ENCODE peak calls at places on chromosomes 6 and 20, in five cellular contexts. P, J, Y, F and U are unnamed samples.

GRCh38 chr6:73515204-73516101 is 5.4 kb downstream of the EEF1A1 start:
- DNase-seq in F (peak; percentile 79), P (peak; percentile 73), J (no peak), Y (no peak), U (peak; percentile 23)

GRCh38 chr6:158863646-158864045 is 44.5 kb upstream of the EZR start:
- DNase-seq in F (no peak), Y (no peak), P (no peak), J (no peak), U (no peak)

GRCh38 chr6:43355862-43356590 is 13.4 kb downstream of the ZNF318 start:
- DNase-seq in Y (no peak), J (no peak), F (no peak), P (peak; percentile 64), U (peak; percentile 22)

GRCh38 chr6:108497883-108498282 is 62.8 kb upstream of the FOXO3 start:
- DNase-seq in J (no peak), F (peak; percentile 43), P (peak; percentile 45), Y (no peak), U (peak; percentile 58)

GRCh38 chr6:10266061-10266460 is 148.8 kb downstream of the TFAP2A start:
- DNase-seq in P (no peak), J (no peak), F (no peak), Y (no peak), U (no peak)

GRCh38 chr6:156687875-156688549 is 89.2 kb upstream of the ARID1B start:
- DNase-seq in Y (no peak), J (no peak), P (no peak), F (peak; percentile 83), U (peak; percentile 18)

GRCh38 chr6:170510631-170511030 is 42.5 kb downstream of the PSMB1 start:
- DNase-seq in F (peak; percentile 33), P (no peak), J (no peak), Y (no peak), U (no peak)

GRCh38 chr6:168373389-168373788 is 53.8 kb upstream of the DACT2 start:
- DNase-seq in P (no peak), F (no peak), Y (no peak), J (no peak), U (no peak)

GRCh38 chr20:44069203-44069931 is 117.6 kb downstream of the JPH2 start:
- DNase-seq in Y (no peak), J (peak; percentile 57), P (no peak), F (no peak), U (no peak)

GRCh38 chr6:104682722-104683643 is 176.7 kb downstream of the HACE1 start:
- DNase-seq in J (no peak), F (peak; percentile 89), P (peak; percentile 40), Y (peak; percentile 51), U (peak; percentile 82)

GRCh38 chr6:28898710-28898965 is 25.1 kb downstream of the TRIM27 start:
- DNase-seq in Y (no peak), F (no peak), P (no peak), J (no peak), U (no peak)
- TF ChIP-seq ATF2 in Y (no peak), F (no peak), P (no peak), J (no peak), U (no peak)

GRCh38 chr6:41599836-41600445 is 38.3 kb upstream of the MDFI start:
- DNase-seq in P (no peak), J (no peak), Y (no peak), F (no peak), U (no peak)
- TF ChIP-seq ATF2 in P (no peak), J (no peak), Y (no peak), F (no peak), U (no peak)

GRCh38 chr6:135289816-135290215 is 108.7 kb downstream of the MYB start:
- DNase-seq in F (no peak), J (no peak), Y (no peak), P (no peak), U (no peak)
- TF ChIP-seq ATF2 in F (no peak), J (no peak), Y (no peak), P (no peak), U (no peak)

GRCh38 chr6:33952016-33952415 is 148.2 kb upstream of the MLN start:
- DNase-seq in P (no peak), J (no peak), Y (no peak), F (no peak), U (no peak)
- TF ChIP-seq ATF2 in P (no peak), J (no peak), Y (no peak), F (no peak), U (no peak)

DNA sequence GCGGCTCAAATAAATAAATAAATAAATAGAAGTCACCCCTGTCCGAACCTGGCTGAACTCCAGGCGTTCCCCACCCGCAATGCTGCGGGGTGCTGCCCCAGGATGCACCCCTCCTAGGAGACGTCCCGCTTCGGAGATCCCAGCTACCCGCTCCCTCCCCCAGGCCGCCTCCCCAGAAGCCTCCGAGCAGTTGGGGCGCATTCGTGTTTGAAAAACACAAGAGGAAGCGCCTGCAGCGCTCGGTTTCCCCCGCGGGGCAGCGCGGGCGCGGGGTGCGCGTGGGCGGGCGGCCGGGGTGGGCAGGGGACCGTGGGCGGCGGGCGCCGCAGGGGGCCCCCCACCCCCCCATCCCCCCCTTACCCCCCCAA is 27.3 kb downstream of the SERPINB9 start:
- DNase-seq in F (no peak), P (no peak), Y (no peak), J (no peak), U (peak; percentile 43)
- TF ChIP-seq ATF2 in F (no peak), P (no peak), Y (no peak), J (no peak), U (no peak)

DNA sequence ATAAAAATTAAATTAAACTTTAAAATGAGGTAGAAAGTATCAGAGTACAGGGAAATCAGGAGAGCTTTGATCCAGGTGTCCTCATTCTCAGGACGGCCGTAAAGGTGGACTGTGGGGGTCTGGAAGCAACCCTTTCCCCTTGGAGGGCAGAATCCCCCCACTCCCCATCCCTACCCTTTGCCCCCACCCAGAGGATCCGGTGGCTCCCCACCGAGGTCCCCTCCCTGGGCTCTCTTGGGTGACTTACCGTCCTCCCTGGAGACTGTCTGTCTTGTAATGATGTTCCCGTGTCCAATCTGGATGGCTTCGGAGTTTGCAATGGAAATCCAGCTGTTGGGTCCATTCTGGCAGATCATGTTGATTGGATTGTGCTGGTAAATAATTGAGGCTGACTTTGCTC is 7.3 kb downstream of the ZBP1 start:
- DNase-seq in Y (no peak), F (no peak), J (no peak), P (no peak), U (no peak)
- TF ChIP-seq ATF2 in Y (no peak), F (no peak), J (no peak), P (no peak), U (no peak)